ENCODE peak calls at places on chromosome 5, in eight cellular contexts. T is EL, I is substantia nigra, E is C1 segment of cervical spinal cord, B is caudate nucleus, M is stromal cell of bone marrow, L is NCI-H2171 treated with DMSO at 0.1 percent for 48 hours, D is KBM-7. P is an unnamed sample.

GRCh38 chr5:132059696-132060500 is 557 bp upstream of the IL3 start:
- DNase-seq in D (no peak), M (no peak), I (no peak), E (no peak), B (no peak), T (no peak), L (no peak), P (no peak)

GRCh38 chr5:109439593-109439992 is 29.8 kb upstream of the PJA2 start:
- DNase-seq in E (no peak), L (no peak), B (no peak), I (no peak), D (no peak), M (no peak), T (no peak), P (no peak)

GRCh38 chr5:170113517-170113891 is 7.8 kb downstream of the FOXI1 start:
- DNase-seq in I (no peak), M (no peak), D (peak), T (no peak), L (no peak), E (no peak), B (no peak), P (no peak)

GRCh38 chr5:20469792-20470191 is 481.8 kb upstream of the CDH18 start:
- DNase-seq in E (no peak), L (no peak), I (no peak), D (no peak), M (no peak), B (no peak), T (no peak), P (no peak)

GRCh38 chr5:180636403-180637075 is 12.9 kb downstream of the FLT4 start:
- DNase-seq in E (no peak), M (no peak), L (no peak), B (no peak), T (peak), D (no peak), I (no peak), P (no peak)

GRCh38 chr5:68489556-68489955 is 274.0 kb downstream of the PIK3R1 start:
- DNase-seq in B (no peak), E (no peak), D (no peak), T (no peak), I (no peak), L (no peak), M (no peak), P (no peak)

GRCh38 chr5:33524476-33524875 is 83.7 kb downstream of the TARS1 start:
- DNase-seq in L (no peak), T (peak), D (peak), B (no peak), E (no peak), M (peak), I (no peak), P (no peak)

GRCh38 chr5:16544607-16545374 is 72.0 kb downstream of the RETREG1 start:
- DNase-seq in D (no peak), E (no peak), T (peak), M (no peak), I (no peak), B (no peak), L (no peak), P (no peak)

GRCh38 chr5:30040483-30041116 is 1152.9 kb upstream of the CDH6 start:
- DNase-seq in B (no peak), M (peak), I (peak), L (peak), E (no peak), D (peak), T (peak), P (no peak)

GRCh38 chr5:31362931-31363568 is 168.8 kb downstream of the DROSHA start:
- DNase-seq in E (no peak), L (no peak), I (no peak), M (no peak), D (no peak), T (peak), B (no peak), P (no peak)

GRCh38 chr5:73647721-73648120 is 21.7 kb downstream of the ARHGEF28 start:
- DNase-seq in D (no peak), B (no peak), E (no peak), L (no peak), I (no peak), M (no peak), T (no peak), P (no peak)

GRCh38 chr5:106825379-106825778 is 845.4 kb downstream of the EFNA5 start:
- DNase-seq in E (no peak), M (peak), T (no peak), L (no peak), D (no peak), B (no peak), I (no peak), P (no peak)

GRCh38 chr5:151904921-151905320 is 19.7 kb downstream of the GLRA1 start:
- DNase-seq in L (no peak), T (peak), E (no peak), B (no peak), D (no peak), I (no peak), M (peak), P (no peak)

GRCh38 chr5:18305288-18305899 is 671.1 kb downstream of the TAF11L14 start:
- DNase-seq in I (no peak), B (no peak), E (no peak), T (peak), L (peak), D (peak), M (peak), P (no peak)

GRCh38 chr5:2732850-2733249 is 18.6 kb downstream of the IRX2 start:
- DNase-seq in T (no peak), L (peak), I (no peak), M (no peak), E (no peak), B (no peak), D (no peak), P (no peak)